ENCODE peak calls at places on chromosomes 7 and 10, in nine cellular contexts. One of them, this sample, is unnamed.

GRCh38 chr7:83486536-83486935 is 162.4 kb downstream of the SEMA3E start:
- DNase-seq in activated B cell treated with CpG ODN at 0.5 μM for 24 hours: no peak
- DNase-seq in psoas muscle: no peak
- DNase-seq in BE2C: no peak
- DNase-seq in transverse colon: no peak
- DNase-seq in NB4: no peak
- DNase-seq in Peyer's patch: no peak
- DNase-seq in HCT116: no peak
- DNase-seq in astrocyte: no peak
- DNase-seq in this sample: no peak

GRCh38 chr7:158829021-158829341 is 328 bp downstream of the ESYT2 start:
- DNase-seq in NB4: peak; percentile 91
- DNase-seq in HCT116: no peak
- DNase-seq in BE2C: peak; percentile 82
- DNase-seq in astrocyte: peak; percentile 78
- DNase-seq in activated B cell treated with CpG ODN at 0.5 μM for 24 hours: no peak
- DNase-seq in psoas muscle: peak; percentile 70
- DNase-seq in Peyer's patch: no peak
- DNase-seq in transverse colon: no peak
- DNase-seq in this sample: peak; percentile 53

GRCh38 chr7:96219382-96220130 is 102.3 kb downstream of the SLC25A13 start:
- DNase-seq in activated B cell treated with CpG ODN at 0.5 μM for 24 hours: no peak
- DNase-seq in NB4: no peak
- DNase-seq in psoas muscle: no peak
- DNase-seq in transverse colon: no peak
- DNase-seq in BE2C: no peak
- DNase-seq in Peyer's patch: no peak
- DNase-seq in HCT116: peak; percentile 22
- DNase-seq in astrocyte: peak; percentile 72
- DNase-seq in this sample: peak; percentile 22

GRCh38 chr7:151457534-151457933 is 17.6 kb upstream of the CRYGN start:
- DNase-seq in transverse colon: no peak
- DNase-seq in HCT116: no peak
- DNase-seq in astrocyte: no peak
- DNase-seq in NB4: no peak
- DNase-seq in BE2C: no peak
- DNase-seq in psoas muscle: no peak
- DNase-seq in Peyer's patch: no peak
- DNase-seq in activated B cell treated with CpG ODN at 0.5 μM for 24 hours: no peak
- DNase-seq in this sample: no peak

GRCh38 chr10:43885842-43886241 is 237.2 kb upstream of the ZNF32 start:
- DNase-seq in BE2C: no peak
- DNase-seq in psoas muscle: no peak
- DNase-seq in NB4: no peak
- DNase-seq in HCT116: no peak
- DNase-seq in astrocyte: no peak
- DNase-seq in transverse colon: no peak
- DNase-seq in Peyer's patch: no peak
- DNase-seq in activated B cell treated with CpG ODN at 0.5 μM for 24 hours: no peak
- DNase-seq in this sample: no peak

GRCh38 chr10:85557706-85558105 is 808.9 kb downstream of the GRID1 start:
- DNase-seq in HCT116: no peak
- DNase-seq in activated B cell treated with CpG ODN at 0.5 μM for 24 hours: no peak
- DNase-seq in NB4: no peak
- DNase-seq in astrocyte: no peak
- DNase-seq in Peyer's patch: no peak
- DNase-seq in transverse colon: no peak
- DNase-seq in psoas muscle: no peak
- DNase-seq in BE2C: no peak
- DNase-seq in this sample: no peak

GRCh38 chr7:93185303-93186027 is 37.3 kb upstream of the SAMD9L start:
- DNase-seq in astrocyte: no peak
- DNase-seq in HCT116: no peak
- DNase-seq in transverse colon: no peak
- DNase-seq in Peyer's patch: no peak
- DNase-seq in activated B cell treated with CpG ODN at 0.5 μM for 24 hours: no peak
- DNase-seq in psoas muscle: no peak
- DNase-seq in BE2C: no peak
- DNase-seq in NB4: no peak
- DNase-seq in this sample: no peak

GRCh38 chr10:36281871-36282331 is 639.8 kb upstream of the FZD8 start:
- DNase-seq in BE2C: no peak
- DNase-seq in NB4: no peak
- DNase-seq in HCT116: no peak
- DNase-seq in Peyer's patch: no peak
- DNase-seq in transverse colon: no peak
- DNase-seq in psoas muscle: no peak
- DNase-seq in astrocyte: peak; percentile 2
- DNase-seq in activated B cell treated with CpG ODN at 0.5 μM for 24 hours: no peak
- DNase-seq in this sample: no peak

GRCh38 chr7:13990984-13991790 is 1.7 kb upstream of the ETV1 start:
- DNase-seq in psoas muscle: peak; percentile 96
- DNase-seq in activated B cell treated with CpG ODN at 0.5 μM for 24 hours: no peak
- DNase-seq in NB4: peak; percentile 6
- DNase-seq in HCT116: peak; percentile 79
- DNase-seq in astrocyte: peak; percentile 97
- DNase-seq in transverse colon: peak; percentile 92
- DNase-seq in BE2C: peak; percentile 97
- DNase-seq in Peyer's patch: peak; percentile 89
- DNase-seq in this sample: peak; percentile 95

GRCh38 chr10:73879296-73880173 is 5.2 kb upstream of the CAMK2G start:
- DNase-seq in psoas muscle: peak; percentile 90
- DNase-seq in HCT116: peak; percentile 81
- DNase-seq in Peyer's patch: peak; percentile 92
- DNase-seq in BE2C: peak; percentile 90
- DNase-seq in astrocyte: peak; percentile 46
- DNase-seq in activated B cell treated with CpG ODN at 0.5 μM for 24 hours: peak; percentile 86
- DNase-seq in transverse colon: peak; percentile 93
- DNase-seq in NB4: peak; percentile 95
- DNase-seq in this sample: no peak

GRCh38 chr10:103845983-103846382 is 9.4 kb downstream of the SH3PXD2A start:
- DNase-seq in astrocyte: no peak
- DNase-seq in NB4: peak; percentile 54
- DNase-seq in activated B cell treated with CpG ODN at 0.5 μM for 24 hours: peak; percentile 27
- DNase-seq in transverse colon: peak; percentile 57
- DNase-seq in psoas muscle: peak; percentile 23
- DNase-seq in Peyer's patch: no peak
- DNase-seq in BE2C: no peak
- DNase-seq in HCT116: no peak
- DNase-seq in this sample: no peak

GRCh38 chr10:93452143-93452542 is 30.0 kb downstream of the MYOF start:
- DNase-seq in HCT116: no peak
- DNase-seq in Peyer's patch: no peak
- DNase-seq in transverse colon: no peak
- DNase-seq in astrocyte: no peak
- DNase-seq in psoas muscle: no peak
- DNase-seq in BE2C: no peak
- DNase-seq in activated B cell treated with CpG ODN at 0.5 μM for 24 hours: no peak
- DNase-seq in NB4: no peak
- DNase-seq in this sample: no peak

GRCh38 chr10:42646214-42646613 is 7.8 kb upstream of the ZNF33B start:
- DNase-seq in transverse colon: no peak
- DNase-seq in BE2C: no peak
- DNase-seq in Peyer's patch: no peak
- DNase-seq in astrocyte: no peak
- DNase-seq in HCT116: no peak
- DNase-seq in NB4: no peak
- DNase-seq in activated B cell treated with CpG ODN at 0.5 μM for 24 hours: no peak
- DNase-seq in psoas muscle: no peak
- DNase-seq in this sample: no peak

GRCh38 chr10:132879408-132880147 is 62.8 kb downstream of the CFAP46 start:
- DNase-seq in transverse colon: no peak
- DNase-seq in activated B cell treated with CpG ODN at 0.5 μM for 24 hours: no peak
- DNase-seq in astrocyte: no peak
- DNase-seq in HCT116: no peak
- DNase-seq in BE2C: no peak
- DNase-seq in NB4: no peak
- DNase-seq in Peyer's patch: no peak
- DNase-seq in psoas muscle: no peak
- DNase-seq in this sample: no peak

GRCh38 chr7:101486056-101486763 is 123.5 kb downstream of the COL26A1 start:
- DNase-seq in astrocyte: peak; percentile 7
- DNase-seq in BE2C: peak; percentile 21
- DNase-seq in psoas muscle: no peak
- DNase-seq in HCT116: no peak
- DNase-seq in NB4: no peak
- DNase-seq in Peyer's patch: no peak
- DNase-seq in transverse colon: no peak
- DNase-seq in activated B cell treated with CpG ODN at 0.5 μM for 24 hours: no peak
- DNase-seq in this sample: peak; percentile 44

GRCh38 chr7:37765872-37766525 is 82.4 kb upstream of the NME8 start:
- DNase-seq in transverse colon: no peak
- DNase-seq in HCT116: no peak
- DNase-seq in psoas muscle: no peak
- DNase-seq in activated B cell treated with CpG ODN at 0.5 μM for 24 hours: no peak
- DNase-seq in astrocyte: no peak
- DNase-seq in Peyer's patch: no peak
- DNase-seq in NB4: peak; percentile 70
- DNase-seq in BE2C: no peak
- DNase-seq in this sample: no peak

GRCh38 chr7:40815512-40815911 is 680.7 kb downstream of the SUGCT start:
- DNase-seq in transverse colon: no peak
- DNase-seq in astrocyte: peak; percentile 75
- DNase-seq in BE2C: no peak
- DNase-seq in NB4: no peak
- DNase-seq in Peyer's patch: no peak
- DNase-seq in activated B cell treated with CpG ODN at 0.5 μM for 24 hours: no peak
- DNase-seq in HCT116: no peak
- DNase-seq in psoas muscle: no peak
- DNase-seq in this sample: peak; percentile 77

GRCh38 chr10:693506-693905 is 4.0 kb upstream of the DIP2C start:
- DNase-seq in NB4: no peak
- DNase-seq in astrocyte: peak; percentile 63
- DNase-seq in HCT116: no peak
- DNase-seq in psoas muscle: no peak
- DNase-seq in Peyer's patch: no peak
- DNase-seq in activated B cell treated with CpG ODN at 0.5 μM for 24 hours: no peak
- DNase-seq in transverse colon: no peak
- DNase-seq in BE2C: no peak
- DNase-seq in this sample: no peak

GRCh38 chr10:120997313-120998102 is 146.3 kb downstream of the WDR11 start:
- DNase-seq in NB4: no peak
- DNase-seq in BE2C: peak; percentile 18
- DNase-seq in activated B cell treated with CpG ODN at 0.5 μM for 24 hours: no peak
- DNase-seq in psoas muscle: no peak
- DNase-seq in transverse colon: no peak
- DNase-seq in astrocyte: no peak
- DNase-seq in HCT116: no peak
- DNase-seq in Peyer's patch: no peak
- DNase-seq in this sample: no peak
- TF ChIP-seq CTCF in NB4: no peak
- TF ChIP-seq CTCF in BE2C: no peak
- TF ChIP-seq CTCF in activated B cell treated with CpG ODN at 0.5 μM for 24 hours: no peak
- TF ChIP-seq CTCF in psoas muscle: no peak
- TF ChIP-seq CTCF in transverse colon: no peak
- TF ChIP-seq CTCF in astrocyte: no peak
- TF ChIP-seq CTCF in HCT116: no peak
- TF ChIP-seq CTCF in Peyer's patch: no peak
- TF ChIP-seq CTCF in this sample: no peak

GRCh38 chr7:10889266-10889898 is 84.3 kb upstream of the PHF14 start:
- DNase-seq in activated B cell treated with CpG ODN at 0.5 μM for 24 hours: no peak
- DNase-seq in psoas muscle: no peak
- DNase-seq in HCT116: peak; percentile 48
- DNase-seq in Peyer's patch: no peak
- DNase-seq in NB4: peak; percentile 78
- DNase-seq in BE2C: peak; percentile 59
- DNase-seq in astrocyte: peak; percentile 54
- DNase-seq in transverse colon: peak; percentile 20
- DNase-seq in this sample: peak; percentile 10
- TF ChIP-seq CTCF in activated B cell treated with CpG ODN at 0.5 μM for 24 hours: no peak
- TF ChIP-seq CTCF in psoas muscle: peak; percentile 26
- TF ChIP-seq CTCF in HCT116: peak; percentile 51
- TF ChIP-seq CTCF in Peyer's patch: peak; percentile 53
- TF ChIP-seq CTCF in NB4: peak; percentile 82
- TF ChIP-seq CTCF in BE2C: peak; percentile 95
- TF ChIP-seq CTCF in astrocyte: peak; percentile 91
- TF ChIP-seq CTCF in transverse colon: peak; percentile 47
- TF ChIP-seq CTCF in this sample: peak; percentile 76

DNA sequence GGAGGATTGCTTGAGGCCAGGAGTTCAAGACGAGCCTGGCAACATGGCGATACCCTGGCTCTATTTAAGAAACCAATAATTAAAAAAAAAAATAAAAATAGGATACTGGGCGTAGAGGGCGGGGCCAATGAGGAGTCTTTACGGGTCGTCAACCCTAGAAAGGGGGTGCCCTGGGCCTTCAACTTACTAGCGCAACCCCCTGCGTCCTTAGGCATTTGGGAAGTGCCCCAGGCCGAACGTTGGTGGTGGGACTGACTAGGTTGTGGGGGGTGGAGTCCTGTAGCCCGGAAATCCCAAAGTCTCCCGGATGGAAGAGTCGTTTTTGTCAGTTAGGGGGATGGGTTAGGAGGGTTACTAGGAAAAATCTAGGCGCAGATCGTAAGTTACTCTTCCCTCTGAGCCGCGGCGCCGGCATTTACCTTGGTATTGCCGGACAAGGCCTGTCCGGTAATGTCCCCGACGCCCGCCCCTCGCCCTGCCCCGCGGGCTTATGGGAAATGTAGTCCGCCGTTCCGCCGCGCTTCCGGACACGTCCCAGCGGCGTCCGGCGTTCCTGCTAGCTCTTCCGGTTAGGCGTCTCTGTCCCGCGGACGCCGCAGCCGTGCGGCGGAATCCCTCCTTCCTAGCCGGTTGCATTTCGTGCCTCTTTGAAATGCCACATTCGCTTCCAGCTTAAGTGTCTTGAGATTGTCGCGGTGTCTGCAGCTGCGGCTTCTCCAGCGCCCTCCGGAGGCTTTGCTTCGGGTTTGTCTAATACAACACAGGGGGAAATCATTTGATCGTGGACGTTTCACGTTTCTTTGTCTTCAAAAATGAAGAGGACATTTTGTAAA is 1.3 kb upstream of the ACBD5 start:
- DNase-seq in activated B cell treated with CpG ODN at 0.5 μM for 24 hours: peak; percentile 87
- DNase-seq in psoas muscle: peak; percentile 93
- DNase-seq in BE2C: peak; percentile 93
- DNase-seq in astrocyte: peak; percentile 86
- DNase-seq in HCT116: peak; percentile 87
- DNase-seq in transverse colon: peak; percentile 94
- DNase-seq in NB4: peak; percentile 94
- DNase-seq in Peyer's patch: peak; percentile 95
- DNase-seq in this sample: peak; percentile 85
- TF ChIP-seq CTCF in activated B cell treated with CpG ODN at 0.5 μM for 24 hours: no peak
- TF ChIP-seq CTCF in psoas muscle: peak; percentile 27
- TF ChIP-seq CTCF in BE2C: peak; percentile 46
- TF ChIP-seq CTCF in astrocyte: no peak
- TF ChIP-seq CTCF in HCT116: peak; percentile 10
- TF ChIP-seq CTCF in transverse colon: peak; percentile 15
- TF ChIP-seq CTCF in NB4: peak; percentile 35
- TF ChIP-seq CTCF in Peyer's patch: peak; percentile 52
- TF ChIP-seq CTCF in this sample: peak; percentile 14

DNA sequence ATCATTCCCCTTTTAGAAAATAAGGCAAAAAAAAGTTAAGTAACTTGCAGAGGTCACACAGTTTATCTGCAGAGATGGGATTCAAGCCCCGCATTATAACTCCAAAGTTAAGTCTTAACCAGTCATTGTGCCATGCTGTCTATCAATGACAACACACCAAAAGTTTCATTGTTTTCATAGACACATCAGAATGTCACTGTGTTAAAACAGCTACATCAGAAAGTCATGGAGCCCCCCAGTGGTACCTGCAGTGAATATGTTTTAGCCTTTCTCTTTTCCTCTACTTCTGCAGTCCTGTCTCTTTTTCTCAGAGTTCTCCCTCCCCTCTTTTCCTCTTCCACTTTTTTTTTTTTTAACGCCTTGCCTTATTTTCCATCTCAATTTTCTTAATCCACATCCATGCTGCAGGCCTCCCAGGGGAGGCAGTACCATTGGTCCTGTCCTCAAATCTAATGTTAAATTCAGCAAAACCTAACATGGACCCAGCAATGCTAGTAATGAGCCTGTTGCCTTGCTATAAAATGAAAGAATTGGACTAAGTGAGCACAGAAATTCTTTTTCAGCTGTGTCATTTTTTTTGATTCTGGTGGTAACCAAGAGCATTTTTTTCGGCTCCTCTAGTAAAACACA is 3.8 kb upstream of the NRCAM start:
- DNase-seq in HCT116: peak; percentile 4
- DNase-seq in astrocyte: peak; percentile 8
- DNase-seq in psoas muscle: no peak
- DNase-seq in BE2C: peak; percentile 58
- DNase-seq in transverse colon: no peak
- DNase-seq in NB4: peak; percentile 55
- DNase-seq in Peyer's patch: no peak
- DNase-seq in activated B cell treated with CpG ODN at 0.5 μM for 24 hours: no peak
- DNase-seq in this sample: no peak
- TF ChIP-seq CTCF in HCT116: peak; percentile 51
- TF ChIP-seq CTCF in astrocyte: peak; percentile 56
- TF ChIP-seq CTCF in psoas muscle: no peak
- TF ChIP-seq CTCF in BE2C: peak; percentile 83
- TF ChIP-seq CTCF in transverse colon: peak; percentile 20
- TF ChIP-seq CTCF in NB4: peak; percentile 60
- TF ChIP-seq CTCF in Peyer's patch: peak; percentile 33
- TF ChIP-seq CTCF in activated B cell treated with CpG ODN at 0.5 μM for 24 hours: no peak
- TF ChIP-seq CTCF in this sample: peak; percentile 54